ENCODE peak calls at places on chromosomes 2 and 18, in five cellular contexts. X is PC-9, D is AG10803, R is nephron progenitor cell, I is breast epithelium. K is an unnamed sample.

GRCh38 chr2:30866974-30867373 is 59.7 kb upstream of the CAPN13 start:
- DNase-seq in X (no peak), D (no peak), R (no peak), I (no peak), K (no peak)

GRCh38 chr2:234245945-234246344 is 195.4 kb downstream of the SPP2 start:
- DNase-seq in X (peak; percentile 29), D (peak; percentile 88), R (no peak), I (no peak), K (no peak)

GRCh38 chr2:231370749-231371429 is 24.6 kb upstream of the B3GNT7 start:
- DNase-seq in X (no peak), D (no peak), R (no peak), I (no peak), K (no peak)

GRCh38 chr2:112027767-112028166 is 27.3 kb upstream of the TMEM87B start:
- DNase-seq in X (no peak), D (no peak), R (no peak), I (no peak), K (no peak)

GRCh38 chr18:24726727-24727539 is 266.5 kb downstream of the HRH4 start:
- DNase-seq in X (peak; percentile 37), D (peak; percentile 80), R (peak; percentile 77), I (peak; percentile 32), K (no peak)

GRCh38 chr2:149894226-149894625 is 306.7 kb upstream of the MMADHC start:
- DNase-seq in X (no peak), D (peak; percentile 47), R (no peak), I (no peak), K (no peak)

GRCh38 chr18:3153107-3153704 is 66.6 kb downstream of the MYOM1 start:
- DNase-seq in X (no peak), D (no peak), R (no peak), I (no peak), K (no peak)

GRCh38 chr2:217105733-217106649 is 246.1 kb upstream of the TNP1 start:
- DNase-seq in X (peak; percentile 79), D (peak; percentile 99), R (no peak), I (no peak), K (no peak)

GRCh38 chr2:12555012-12555645 is 161.6 kb upstream of the TRIB2 start:
- DNase-seq in X (peak; percentile 18), D (peak; percentile 32), R (no peak), I (no peak), K (no peak)

GRCh38 chr18:24514439-24514838 is 54.0 kb downstream of the HRH4 start:
- DNase-seq in X (no peak), D (peak; percentile 21), R (no peak), I (no peak), K (no peak)

GRCh38 chr2:109373791-109374547 is 239.8 kb downstream of the SEPTIN10 start:
- DNase-seq in X (no peak), D (no peak), R (no peak), I (no peak), K (peak; percentile 8)

GRCh38 chr18:38579764-38580163 is 1014.2 kb upstream of the CELF4 start:
- DNase-seq in X (no peak), D (no peak), R (no peak), I (no peak), K (no peak)

GRCh38 chr2:127674241-127675209 is 805 bp downstream of the LIMS2 start:
- DNase-seq in X (no peak), D (peak; percentile 11), R (peak; percentile 62), I (no peak), K (no peak)

DNA sequence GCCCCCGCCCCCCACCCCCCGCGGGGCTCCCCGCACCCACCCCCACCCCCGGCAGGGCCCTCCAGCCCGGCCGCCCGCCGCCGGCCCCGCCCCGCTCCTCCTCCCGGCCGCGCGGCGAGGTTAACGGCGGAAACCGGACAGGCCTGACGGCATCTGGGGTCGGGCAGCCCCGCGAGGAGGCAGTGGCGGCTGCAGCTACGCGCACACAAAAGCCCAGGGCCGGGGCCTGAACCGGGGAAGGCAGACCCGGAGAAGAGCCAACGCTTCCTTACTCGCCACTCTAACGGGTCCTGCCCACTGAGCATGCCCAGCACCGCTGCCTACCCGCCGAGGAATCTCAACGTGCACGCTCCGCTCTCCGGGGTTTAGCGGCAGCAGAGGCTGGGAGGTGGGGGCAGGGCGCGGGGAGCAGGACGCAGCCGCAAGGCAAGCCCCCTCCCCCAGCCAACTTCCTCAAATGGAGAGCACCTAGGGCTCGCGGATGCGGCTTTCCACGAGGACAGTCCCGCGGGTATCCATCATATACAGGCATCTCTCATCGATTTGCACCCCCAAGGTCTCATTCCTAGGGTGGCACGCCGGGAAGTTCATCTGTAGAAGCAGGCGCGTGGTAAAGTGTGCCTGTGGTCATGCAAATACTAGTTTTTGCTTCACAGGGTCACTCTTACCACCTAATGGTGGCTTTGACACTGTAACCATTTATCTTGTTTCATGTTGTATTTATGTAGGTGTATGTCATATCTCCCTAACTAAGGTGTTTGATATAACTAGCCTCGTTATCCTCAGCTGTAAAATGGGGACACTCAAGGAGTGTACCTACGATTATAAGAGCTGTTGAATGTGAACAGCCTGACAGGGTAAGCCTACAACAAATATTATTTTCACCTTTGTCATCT is at the start of gene MEMO1:
- DNase-seq in X (peak; percentile 91), D (peak; percentile 94), R (peak; percentile 93), I (peak; percentile 87), K (peak; percentile 93)
- TF ChIP-seq CTCF in X (no peak), D (no peak), R (no peak), I (no peak), K (no peak)

GRCh38 chr18:65093341-65093740 is 657.5 kb upstream of the CDH7 start:
- DNase-seq in X (no peak), D (no peak), R (no peak), I (no peak), K (no peak)

GRCh38 chr18:65091737-65092329 is 659.0 kb upstream of the CDH7 start:
- DNase-seq in X (no peak), D (no peak), R (peak; percentile 13), I (no peak), K (no peak)
- TF ChIP-seq CTCF in X (peak; percentile 61), D (peak; percentile 25), R (peak; percentile 61), I (peak; percentile 29), K (no peak)

GRCh38 chr18:23503038-23503966 is at the start of gene RMC1:
- DNase-seq in X (peak; percentile 93), D (peak; percentile 91), R (peak; percentile 99), I (peak; percentile 94), K (peak; percentile 100)
- TF ChIP-seq CTCF in X (no peak), D (peak; percentile 8), R (no peak), I (peak; percentile 11), K (no peak)

GRCh38 chr18:7567487-7568425 is 640 bp downstream of the PTPRM start:
- DNase-seq in X (peak; percentile 49), D (peak; percentile 68), R (peak; percentile 59), I (peak; percentile 36), K (no peak)
- TF ChIP-seq CTCF in X (no peak), D (no peak), R (no peak), I (peak; percentile 37), K (no peak)

GRCh38 chr18:55577812-55578539 is 10.0 kb downstream of the TCF4 start:
- DNase-seq in X (no peak), D (no peak), R (no peak), I (no peak), K (no peak)
- TF ChIP-seq CTCF in X (no peak), D (peak; percentile 13), R (no peak), I (no peak), K (no peak)